ENCODE peak calls at places on chromosomes 7 and 10, in five cellular contexts. R, O, Z, N and C are unnamed samples. For H3K4me1, the result is how much of the 10 kb centered on the place peaks cover.

GRCh38 chr7:40714338-40715052 is 579.7 kb downstream of the SUGCT start:
- DNase-seq in R (no peak), O (no peak), Z (no peak), N (no peak), C (no peak)

GRCh38 chr10:62047960-62048383 is 146.5 kb downstream of the ARID5B start:
- DNase-seq in R (no peak), O (peak), Z (no peak), N (no peak), C (no peak)

GRCh38 chr7:50560865-50561351 is 4.3 kb downstream of the DDC start:
- DNase-seq in R (no peak), O (no peak), Z (no peak), N (no peak), C (peak)

GRCh38 chr10:24908793-24909423 is 43.5 kb downstream of the PRTFDC1 start:
- DNase-seq in R (no peak), O (no peak), Z (no peak), N (no peak), C (no peak)

GRCh38 chr7:100888988-100889760 is at the start of gene UFSP1:
- DNase-seq in R (no peak), O (no peak), Z (no peak), N (no peak), C (no peak)

GRCh38 chr7:138458576-138459234 is 1.4 kb upstream of the TRIM24 start:
- DNase-seq in R (no peak), O (no peak), Z (no peak), N (no peak), C (no peak)

GRCh38 chr10:11294831-11295230 is 277.2 kb downstream of the CELF2 start:
- DNase-seq in R (no peak), O (no peak), Z (no peak), N (no peak), C (no peak)

GRCh38 chr7:130334274-130334673 is 10.3 kb upstream of the CPA5 start:
- DNase-seq in R (no peak), O (no peak), Z (peak), N (no peak), C (peak)

GRCh38 chr7:87600130-87601124 is at the start of gene ABCB1:
- DNase-seq in R (peak), O (peak), Z (peak), N (peak), C (peak)

GRCh38 chr7:80468931-80469714 is 42.7 kb downstream of the GNAT3 start:
- DNase-seq in R (no peak), O (no peak), Z (no peak), N (no peak), C (no peak)

GRCh38 chr7:135791543-135792120 is 43.0 kb upstream of the FAM180A start:
- DNase-seq in R (no peak), O (no peak), Z (no peak), N (no peak), C (no peak)

GRCh38 chr10:17867056-17867455 is 57.9 kb downstream of the MRC1 start:
- DNase-seq in R (no peak), O (no peak), Z (no peak), N (no peak), C (no peak)

GRCh38 chr7:26857534-26858228 is 6.7 kb downstream of the SKAP2 start:
- DNase-seq in R (peak), O (peak), Z (no peak), N (peak), C (peak)

GRCh38 chr7:151038951-151039849 is 9.1 kb upstream of the ASIC3 start:
- DNase-seq in R (peak), O (peak), Z (peak), N (peak), C (peak)

GRCh38 chr7:100435401-100436304 is 644 bp downstream of the PPP1R35 start:
- DNase-seq in R (peak), O (peak), Z (peak), N (peak), C (no peak)

GRCh38 chr7:19362099-19362498 is 216.9 kb upstream of the FERD3L start:
- DNase-seq in R (no peak), O (no peak), Z (no peak), N (no peak), C (no peak)

GRCh38 chr10:63210611-63211196 is 77.6 kb downstream of the NRBF2 start:
- DNase-seq in R (no peak), O (no peak), Z (no peak), N (no peak), C (no peak)

GRCh38 chr10:37860494-37861190 is 3.2 kb upstream of the ZNF248 start:
- DNase-seq in R (no peak), O (peak), Z (no peak), N (no peak), C (no peak)

GRCh38 chr7:77497079-77497478 is 40.0 kb upstream of the PTPN12 start:
- DNase-seq in R (no peak), O (no peak), Z (no peak), N (no peak), C (no peak)

GRCh38 chr10:87860156-87860795 is 3.1 kb downstream of the KLLN start:
- DNase-seq in R (no peak), O (no peak), Z (no peak), N (no peak), C (peak)

GRCh38 chr10:94066411-94066810 is 72.7 kb downstream of the PLCE1 start:
- DNase-seq in R (no peak), O (no peak), Z (no peak), N (no peak), C (peak)

GRCh38 chr7:6650086-6650485 is 13.0 kb downstream of the ZNF316 start:
- DNase-seq in R (no peak), O (no peak), Z (no peak), N (no peak), C (no peak)

GRCh38 chr10:77049896-77050295 is 587.7 kb downstream of the KCNMA1 start:
- DNase-seq in R (no peak), O (no peak), Z (no peak), N (no peak), C (no peak)

GRCh38 chr7:134594877-134595276 is 46.0 kb downstream of the AKR1B15 start:
- DNase-seq in R (no peak), O (no peak), Z (no peak), N (no peak), C (no peak)

DNA sequence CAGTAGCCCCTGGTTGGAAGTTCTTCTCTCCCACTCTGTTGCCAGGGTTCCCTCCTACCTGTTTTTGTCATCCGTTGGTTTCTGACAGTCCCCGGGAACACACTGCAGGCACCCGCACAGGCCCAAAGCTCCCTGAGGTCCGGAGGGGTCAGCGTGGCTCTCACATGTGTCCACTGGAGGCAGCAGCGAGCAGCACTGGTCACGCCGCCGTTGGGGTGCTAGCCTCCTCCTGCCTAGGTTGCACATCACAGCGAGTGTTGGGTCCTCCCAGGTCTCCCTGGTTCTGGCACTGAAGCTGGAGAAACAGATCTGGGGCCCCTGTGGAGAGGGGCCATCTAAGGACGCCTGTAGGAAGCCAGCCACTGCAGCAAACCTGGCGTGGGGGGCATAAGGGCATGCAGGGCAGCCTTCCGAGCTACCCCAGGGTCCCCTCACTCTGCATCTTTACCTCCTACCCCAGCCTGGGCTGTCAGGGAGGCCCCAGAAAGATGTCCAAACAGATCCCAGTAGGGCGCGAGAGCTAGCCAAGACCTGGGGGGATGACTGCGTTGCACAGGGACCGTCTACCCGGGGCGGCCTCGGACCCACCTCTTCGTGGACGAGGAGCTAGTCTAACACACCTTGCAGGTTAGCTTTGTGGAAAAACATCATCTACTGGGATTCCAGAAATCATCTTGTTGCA is 28.9 kb downstream of the LRRC27 start:
- DNase-seq in R (no peak), O (peak), Z (no peak), N (no peak), C (peak)
- H3K4me1 ChIP-seq in R (under half), O (under half), Z (under half), N (under half), C (under half)

GRCh38 chr10:102616071-102616770 is 28.1 kb upstream of the TRIM8 start:
- DNase-seq in R (no peak), O (peak), Z (peak), N (peak), C (peak)

GRCh38 chr10:102613761-102614160 is 30.5 kb upstream of the TRIM8 start:
- DNase-seq in R (no peak), O (no peak), Z (no peak), N (no peak), C (no peak)

GRCh38 chr10:102615361-102615760 is 28.9 kb upstream of the TRIM8 start:
- DNase-seq in R (no peak), O (no peak), Z (no peak), N (no peak), C (no peak)

GRCh38 chr10:102613286-102613685 is 31.0 kb upstream of the TRIM8 start:
- DNase-seq in R (no peak), O (no peak), Z (no peak), N (no peak), C (no peak)

DNA sequence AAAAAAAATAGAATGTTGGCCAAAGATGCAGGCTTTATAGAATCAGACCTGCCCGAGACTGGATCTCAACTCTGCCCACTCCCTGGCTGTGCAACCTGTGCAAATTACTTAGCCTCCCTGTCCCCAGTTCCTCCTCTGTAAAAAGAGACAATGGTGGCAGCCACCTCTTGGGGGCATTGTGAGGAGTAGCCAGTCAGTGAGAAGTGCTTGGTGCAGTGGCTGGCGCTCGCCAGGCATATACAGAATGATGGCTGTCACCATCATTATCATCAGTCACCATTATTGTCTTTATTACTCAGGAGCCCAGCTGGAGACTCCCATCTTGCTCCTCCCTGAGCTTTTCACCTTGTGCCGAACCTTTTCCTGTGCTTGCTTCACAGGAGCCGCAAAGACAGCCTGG is 29.4 kb upstream of the TRIM8 start:
- DNase-seq in R (no peak), O (no peak), Z (no peak), N (no peak), C (no peak)
- H3K4me1 ChIP-seq in R (under half), O (under half), Z (under half), N (half or more), C (under half)

DNA sequence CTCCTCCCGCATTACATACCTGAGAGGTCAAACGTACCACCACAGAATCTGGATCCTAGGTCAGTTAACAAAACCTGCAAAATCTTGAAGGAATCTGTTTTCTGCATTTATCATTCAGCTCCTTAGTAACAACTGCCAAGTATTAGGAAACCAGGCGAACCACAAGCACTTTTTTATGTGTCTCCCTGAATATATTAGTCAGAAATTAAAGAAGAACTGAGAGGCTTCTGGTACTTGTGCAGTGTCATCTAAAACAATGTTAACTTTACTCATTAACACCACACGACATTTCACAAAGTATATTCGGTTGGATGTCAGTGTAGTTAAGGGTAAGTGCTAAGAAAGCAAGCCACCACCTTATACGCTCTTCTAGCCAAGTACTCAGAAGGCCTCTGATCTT is 2.5 kb downstream of the CCDC6 start:
- DNase-seq in R (no peak), O (no peak), Z (no peak), N (no peak), C (no peak)
- H3K4me1 ChIP-seq in R (under half), O (under half), Z (under half), N (under half), C (under half)

DNA sequence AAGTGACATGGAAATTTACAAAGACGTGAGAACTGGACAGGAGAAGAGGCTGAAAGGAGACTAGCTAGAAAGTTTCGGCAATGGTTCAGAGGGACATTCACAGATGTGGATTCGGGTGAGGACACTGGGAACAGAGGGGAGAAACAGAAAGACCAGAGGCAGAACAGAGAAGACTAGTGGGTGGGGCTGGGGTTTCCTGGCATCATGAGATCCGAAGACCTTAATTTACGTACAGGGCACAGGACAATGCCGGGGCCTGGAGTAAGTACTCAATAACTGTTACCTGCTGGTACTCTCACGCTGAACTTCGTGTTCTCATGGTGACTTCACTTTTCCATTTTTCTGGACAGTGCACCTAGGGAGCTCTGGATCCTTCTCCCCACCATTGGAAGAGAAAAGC is 53.5 kb downstream of the VOPP1 start:
- DNase-seq in R (no peak), O (no peak), Z (no peak), N (no peak), C (no peak)
- H3K4me1 ChIP-seq in R (under half), O (under half), Z (under half), N (under half), C (under half)